ENCODE peak calls at places on chromosomes 16 and 17, in nine cellular contexts. L, S, D, U, V, H, N, T and P are unnamed samples.

GRCh38 chr16:55821210-55821609 is 11.7 kb downstream of the CES1 start:
- DNase-seq in U (no peak), D (no peak), S (no peak), V (peak; percentile 6), H (no peak), T (no peak), N (no peak), L (no peak), P (no peak)

GRCh38 chr16:57578521-57579360 is 36.3 kb downstream of the ADGRG5 start:
- DNase-seq in T (no peak), S (no peak), N (no peak), H (no peak), U (no peak), L (no peak), D (no peak), V (peak; percentile 49), P (no peak)

GRCh38 chr17:22138861-22139469 is 446.6 kb downstream of the KCNJ18 start:
- DNase-seq in T (no peak), V (no peak), U (no peak), L (no peak), H (no peak), N (no peak), D (no peak), S (no peak), P (no peak)

GRCh38 chr17:76537578-76538280 is at the start of gene CYGB:
- DNase-seq in U (no peak), N (no peak), T (no peak), S (no peak), D (no peak), L (no peak), H (no peak), V (no peak), P (no peak)

GRCh38 chr17:6475411-6475810 is 31.2 kb downstream of the PIMREG start:
- DNase-seq in H (no peak), N (no peak), L (no peak), S (no peak), T (no peak), U (no peak), D (no peak), V (no peak), P (no peak)

GRCh38 chr16:88938933-88939813 is 37.8 kb downstream of the CBFA2T3 start:
- DNase-seq in D (peak; percentile 38), H (no peak), L (no peak), S (no peak), U (no peak), T (no peak), V (no peak), N (no peak), P (no peak)

GRCh38 chr16:67936876-67937605 is 391 bp upstream of the PSMB10 start:
- DNase-seq in U (no peak), H (no peak), V (no peak), T (no peak), L (peak; percentile 68), N (peak; percentile 62), S (no peak), D (no peak), P (no peak)

GRCh38 chr17:34865696-34866095 is 95.6 kb downstream of the CCT6B start:
- DNase-seq in H (no peak), V (no peak), L (no peak), N (no peak), D (no peak), U (no peak), T (no peak), S (no peak), P (no peak)

GRCh38 chr17:78421534-78422266 is 43.3 kb downstream of the PGS1 start:
- DNase-seq in H (peak; percentile 81), D (peak; percentile 89), N (peak; percentile 71), U (peak; percentile 67), S (peak; percentile 77), T (no peak), V (no peak), L (peak; percentile 70), P (peak; percentile 78)

GRCh38 chr17:7634384-7634783 is 4.4 kb downstream of the SHBG start:
- DNase-seq in D (peak; percentile 90), T (no peak), V (no peak), L (peak; percentile 55), U (no peak), N (no peak), S (peak; percentile 45), H (peak; percentile 41), P (peak; percentile 25)

GRCh38 chr17:16085066-16085699 is 85.6 kb downstream of the TTC19 start:
- DNase-seq in S (no peak), H (no peak), D (no peak), U (peak; percentile 78), V (no peak), N (no peak), T (peak; percentile 60), L (peak; percentile 52), P (no peak)

GRCh38 chr16:75096730-75097129 is 19.9 kb downstream of the LDHD start:
- DNase-seq in T (no peak), H (peak; percentile 82), L (no peak), N (no peak), D (no peak), S (no peak), U (peak; percentile 49), V (no peak), P (peak; percentile 84)

GRCh38 chr17:5971969-5972368 is 98.2 kb upstream of the WSCD1 start:
- DNase-seq in N (no peak), T (no peak), H (no peak), L (no peak), V (no peak), D (no peak), U (no peak), S (no peak), P (no peak)

GRCh38 chr17:77302682-77303081 is 161.9 kb downstream of the SEC14L1 start:
- DNase-seq in T (no peak), L (no peak), D (no peak), V (no peak), H (no peak), N (no peak), U (no peak), S (no peak), P (no peak)

GRCh38 chr17:81517009-81517338 is 4.4 kb upstream of the ACTG1 start:
- DNase-seq in N (no peak), S (no peak), L (no peak), U (no peak), T (no peak), D (no peak), V (no peak), H (no peak), P (no peak)

GRCh38 chr17:69501591-69502468 is 87.3 kb downstream of the MAP2K6 start:
- DNase-seq in N (no peak), U (peak; percentile 89), V (no peak), D (no peak), H (peak; percentile 78), L (peak; percentile 65), S (peak; percentile 14), T (no peak), P (no peak)

GRCh38 chr17:81050645-81051625 is 16.0 kb downstream of the BAIAP2 start:
- DNase-seq in L (peak; percentile 73), T (no peak), U (no peak), D (no peak), H (no peak), V (no peak), N (no peak), S (no peak), P (no peak)

GRCh38 chr17:46782250-46782953 is 36.1 kb downstream of the WNT3 start:
- DNase-seq in D (no peak), N (no peak), T (no peak), V (no peak), H (peak; percentile 75), S (no peak), L (peak; percentile 68), U (no peak), P (peak; percentile 62)

DNA sequence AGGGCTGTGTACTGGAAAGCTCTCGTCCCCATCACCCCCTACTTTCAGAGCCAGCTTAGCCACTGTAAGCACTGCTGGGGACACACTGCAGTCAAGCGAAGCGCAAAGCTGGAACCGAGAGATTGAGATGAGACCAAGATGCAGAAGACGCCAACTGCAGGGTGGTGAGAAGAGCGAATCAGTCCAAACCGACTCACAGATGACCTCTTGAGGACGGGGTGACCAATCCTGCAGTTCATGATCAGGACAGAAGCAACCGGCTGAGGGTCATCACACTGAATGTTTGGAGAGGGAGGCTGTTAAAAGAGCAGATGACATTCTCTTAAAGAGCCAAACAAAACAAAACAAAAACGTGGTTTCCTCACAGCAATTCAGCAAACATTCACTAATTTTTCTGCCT is 8.5 kb downstream of the HASPIN start:
- DNase-seq in U (peak; percentile 27), S (no peak), T (no peak), N (no peak), L (no peak), V (no peak), D (no peak), H (no peak), P (no peak)
- TF ChIP-seq CTCF in U (peak; percentile 14), S (no peak), T (no peak), N (no peak), L (no peak), V (no peak), D (no peak), H (no peak), P (no peak)

DNA sequence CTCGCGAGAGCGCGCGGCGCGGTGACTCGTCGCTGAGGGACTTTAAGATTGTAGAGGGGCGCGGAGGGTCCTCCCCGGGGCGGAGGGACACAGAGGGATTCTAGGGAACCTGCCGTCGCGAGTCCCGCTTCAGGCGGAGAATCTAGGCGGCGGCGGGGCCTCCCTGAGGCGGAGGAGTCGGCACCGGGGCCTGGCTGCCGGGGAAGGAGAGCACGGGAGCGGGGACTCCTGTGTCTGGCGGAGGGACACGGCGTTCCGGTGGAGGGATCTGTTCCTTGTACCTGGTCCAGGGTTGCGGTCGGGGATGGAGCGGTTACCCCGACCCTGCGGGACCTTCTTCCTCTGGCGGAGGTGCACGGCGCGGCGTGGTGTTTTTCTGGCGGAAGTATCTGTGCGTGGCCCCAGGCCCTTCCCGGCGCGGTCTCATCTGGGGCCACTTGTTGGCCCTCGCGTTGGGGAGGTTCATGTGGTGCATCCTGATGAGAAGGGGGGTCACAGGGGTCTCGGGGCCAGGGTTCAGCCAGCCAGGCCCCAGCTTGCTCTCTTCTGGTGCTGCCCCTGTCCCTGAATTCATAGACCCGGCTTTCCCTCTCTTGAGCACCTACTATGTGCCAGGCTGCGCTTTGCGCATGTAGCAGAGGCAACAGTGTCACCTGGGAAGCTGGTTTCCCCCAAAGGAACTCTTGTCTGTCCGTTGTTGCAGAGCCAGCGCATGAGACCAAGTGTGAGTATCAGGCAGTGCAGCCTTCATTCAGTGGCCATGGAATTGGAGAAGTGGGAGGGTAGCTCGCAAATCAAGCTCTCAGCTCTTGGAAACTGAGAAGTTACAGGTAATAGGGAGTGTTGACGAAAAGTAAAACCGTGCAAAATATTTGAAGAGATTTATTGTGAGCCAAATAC is 561 bp upstream of the ZKSCAN2 start:
- DNase-seq in L (peak; percentile 87), S (peak; percentile 86), D (peak; percentile 91), U (peak; percentile 90), T (peak; percentile 66), N (peak; percentile 65), V (peak; percentile 85), H (peak; percentile 83), P (peak; percentile 69)
- TF ChIP-seq CTCF in L (no peak), S (no peak), D (no peak), U (no peak), T (peak; percentile 16), N (no peak), V (no peak), H (no peak), P (no peak)

GRCh38 chr17:44777394-44778348 is 18.9 kb downstream of the ADAM11 start:
- DNase-seq in L (no peak), N (no peak), T (no peak), H (no peak), U (no peak), V (no peak), S (no peak), D (no peak), P (no peak)
- TF ChIP-seq CTCF in L (no peak), N (no peak), T (no peak), H (no peak), U (no peak), V (no peak), S (no peak), D (no peak), P (no peak)

GRCh38 chr17:43814026-43814425 is 18.9 kb downstream of the MPP3 start:
- DNase-seq in N (no peak), L (no peak), V (no peak), T (no peak), H (peak; percentile 9), S (no peak), U (no peak), D (no peak), P (no peak)
- TF ChIP-seq CTCF in N (no peak), L (no peak), V (no peak), T (no peak), H (no peak), S (peak; percentile 10), U (no peak), D (no peak), P (no peak)